ENCODE peak calls at places on chromosomes 1 and 21, in ten cellular contexts. P is suprapubic skin, U is K562, G is BE2C, Z is ascending aorta, Y is astrocyte, X is psoas muscle, O is IMR-90, S is upper lobe of left lung, D is neural progenitor cell. K is an unnamed sample.

GRCh38 chr1:59044535-59045121 is 252.3 kb upstream of the FGGY start:
- DNase-seq in P (no peak), U (no peak), G (no peak), Z (no peak), Y (no peak), X (no peak), O (peak; percentile 34), S (no peak), D (no peak), K (no peak)

GRCh38 chr1:23759277-23759676 is 16.0 kb downstream of the ELOA start:
- DNase-seq in P (no peak), U (no peak), G (no peak), Z (no peak), Y (no peak), X (no peak), O (peak; percentile 52), S (no peak), D (no peak), K (no peak)

GRCh38 chr1:221074325-221074724 is 195.1 kb downstream of the HLX start:
- DNase-seq in P (no peak), U (no peak), G (no peak), Z (no peak), Y (no peak), X (no peak), O (peak; percentile 17), S (no peak), D (no peak), K (no peak)

GRCh38 chr1:119873166-119874025 is 22.9 kb downstream of the ADAM30 start:
- DNase-seq in P (no peak), U (no peak), G (no peak), Z (no peak), Y (peak; percentile 96), X (no peak), O (peak; percentile 86), S (no peak), D (no peak), K (no peak)

GRCh38 chr1:145963218-145964019 is 956 bp downstream of the ANKRD34A start:
- DNase-seq in P (no peak), U (no peak), G (no peak), Z (no peak), Y (peak; percentile 70), X (no peak), O (peak; percentile 85), S (no peak), D (no peak), K (no peak)

GRCh38 chr1:212688338-212689047 is 11.1 kb downstream of the BATF3 start:
- DNase-seq in P (no peak), U (no peak), G (no peak), Z (no peak), Y (no peak), X (no peak), O (peak; percentile 59), S (no peak), D (no peak), K (no peak)

GRCh38 chr1:226602186-226603029 is 53.8 kb downstream of the STUM start:
- DNase-seq in P (peak; percentile 89), U (no peak), G (no peak), Z (no peak), Y (peak; percentile 30), X (peak; percentile 72), O (peak; percentile 78), S (no peak), D (no peak), K (peak; percentile 66)

GRCh38 chr1:89608627-89609338 is 24.1 kb upstream of the LRRC8C start:
- DNase-seq in P (no peak), U (no peak), G (no peak), Z (no peak), Y (no peak), X (no peak), O (no peak), S (no peak), D (no peak), K (no peak)

GRCh38 chr1:60972841-60973364 is 109.5 kb upstream of the NFIA start:
- DNase-seq in P (no peak), U (peak; percentile 43), G (no peak), Z (no peak), Y (peak; percentile 86), X (no peak), O (peak; percentile 76), S (no peak), D (no peak), K (no peak)

GRCh38 chr1:164767257-164768044 is 208.5 kb downstream of the PBX1 start:
- DNase-seq in P (no peak), U (no peak), G (no peak), Z (no peak), Y (peak; percentile 98), X (no peak), O (peak; percentile 98), S (no peak), D (no peak), K (no peak)
- H3K4me1 ChIP-seq in P (peaks cover 39% of the 10 kb centered on the region), U (peaks cover 4% of the 10 kb centered on the region), G (peaks cover 8% of the 10 kb centered on the region), Z (no peaks in the 10 kb centered on the region), Y (peaks cover 59% of the 10 kb centered on the region), X (peaks cover 34% of the 10 kb centered on the region), O (peaks cover 36% of the 10 kb centered on the region), S (peaks cover 20% of the 10 kb centered on the region), D (peaks cover 16% of the 10 kb centered on the region), K (peaks cover 79% of the 10 kb centered on the region)

DNA sequence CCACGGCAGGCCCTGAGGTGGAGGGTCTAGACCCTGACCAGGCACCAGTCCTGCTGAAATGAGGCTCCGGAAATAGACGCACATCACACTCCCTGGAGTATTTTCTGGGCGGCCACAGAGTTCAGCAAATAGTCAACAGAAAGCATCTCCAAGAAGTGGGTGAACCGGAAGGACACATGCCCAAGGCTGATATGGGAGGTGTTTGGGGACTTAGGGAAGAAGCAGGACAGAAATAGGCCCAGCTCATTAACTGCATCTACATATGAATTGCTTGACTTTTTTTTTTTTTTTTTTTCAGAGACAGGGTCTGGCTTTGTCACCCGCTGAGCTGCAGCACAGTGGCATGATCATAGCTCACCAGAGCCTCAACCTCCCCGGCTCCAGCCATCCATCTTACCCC is 36.5 kb upstream of the GPR157 start:
- DNase-seq in P (no peak), U (no peak), G (no peak), Z (no peak), Y (no peak), X (no peak), O (no peak), S (no peak), D (no peak), K (no peak)
- TF ChIP-seq CTCF in P (no peak), U (no peak), G (no peak), Z (no peak), Y (no peak), X (no peak), O (no peak), S (no peak), D (no peak), K (no peak)

GRCh38 chr1:228464487-228464983 is 22.6 kb upstream of the RNF187 start:
- DNase-seq in P (peak; percentile 76), U (no peak), G (peak; percentile 92), Z (no peak), Y (peak; percentile 69), X (peak; percentile 64), O (peak; percentile 81), S (peak; percentile 52), D (peak; percentile 96), K (peak; percentile 57)
- H3K27me3 ChIP-seq in P (peaks cover 93% of the 10 kb centered on the region), U (peaks cover 2% of the 10 kb centered on the region), G (no peaks in the 10 kb centered on the region), Z (peaks cover 1% of the 10 kb centered on the region), Y (peaks cover 59% of the 10 kb centered on the region), X (peaks cover 7% of the 10 kb centered on the region), O (peaks cover 26% of the 10 kb centered on the region), S (no peaks in the 10 kb centered on the region), D (peaks cover 98% of the 10 kb centered on the region), K (peaks cover 100% of the 10 kb centered on the region)

GRCh38 chr1:9659328-9659727 is 7.8 kb downstream of the PIK3CD start:
- DNase-seq in P (no peak), U (no peak), G (no peak), Z (no peak), Y (peak; percentile 74), X (no peak), O (peak; percentile 89), S (no peak), D (no peak), K (no peak)
- H3K4me1 ChIP-seq in P (no peaks in the 10 kb centered on the region), U (peaks cover 42% of the 10 kb centered on the region), G (no peaks in the 10 kb centered on the region), Z (no peaks in the 10 kb centered on the region), Y (no peaks in the 10 kb centered on the region), X (no peaks in the 10 kb centered on the region), O (peaks cover 5% of the 10 kb centered on the region), S (no peaks in the 10 kb centered on the region), D (no peaks in the 10 kb centered on the region), K (no peaks in the 10 kb centered on the region)

GRCh38 chr21:27695246-27695645 is 728.4 kb upstream of the ADAMTS5 start:
- DNase-seq in P (no peak), U (no peak), G (no peak), Z (no peak), Y (no peak), X (no peak), O (no peak), S (no peak), D (no peak), K (no peak)

GRCh38 chr21:27688773-27689172 is 721.9 kb upstream of the ADAMTS5 start:
- DNase-seq in P (no peak), U (no peak), G (no peak), Z (no peak), Y (no peak), X (no peak), O (no peak), S (no peak), D (no peak), K (no peak)

GRCh38 chr21:27693376-27693775 is 726.5 kb upstream of the ADAMTS5 start:
- DNase-seq in P (no peak), U (no peak), G (no peak), Z (no peak), Y (peak; percentile 16), X (no peak), O (peak; percentile 73), S (no peak), D (no peak), K (no peak)

DNA sequence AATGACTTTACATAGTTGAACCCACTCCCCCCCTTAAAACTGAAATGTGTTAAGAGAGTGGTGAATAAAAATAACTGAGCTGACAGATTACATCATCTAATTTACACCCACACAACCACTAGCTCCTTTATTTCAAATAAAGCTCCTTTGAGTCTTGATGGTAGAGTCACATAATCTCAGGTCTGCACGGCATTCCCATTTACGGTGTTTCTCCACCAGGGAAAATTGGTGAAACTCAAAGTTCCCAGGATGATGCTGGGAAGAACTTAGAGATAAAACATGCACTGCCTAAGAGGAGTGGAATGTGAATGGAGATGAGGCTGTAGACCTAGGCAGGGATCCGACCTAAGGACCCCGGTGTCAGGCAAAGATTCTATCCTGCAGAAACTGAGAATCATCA is 727.8 kb upstream of the ADAMTS5 start:
- DNase-seq in P (no peak), U (no peak), G (no peak), Z (no peak), Y (no peak), X (no peak), O (no peak), S (no peak), D (no peak), K (no peak)
- TF ChIP-seq CTCF in P (no peak), U (no peak), G (no peak), Z (no peak), Y (no peak), X (no peak), O (no peak), S (no peak), D (no peak), K (no peak)

DNA sequence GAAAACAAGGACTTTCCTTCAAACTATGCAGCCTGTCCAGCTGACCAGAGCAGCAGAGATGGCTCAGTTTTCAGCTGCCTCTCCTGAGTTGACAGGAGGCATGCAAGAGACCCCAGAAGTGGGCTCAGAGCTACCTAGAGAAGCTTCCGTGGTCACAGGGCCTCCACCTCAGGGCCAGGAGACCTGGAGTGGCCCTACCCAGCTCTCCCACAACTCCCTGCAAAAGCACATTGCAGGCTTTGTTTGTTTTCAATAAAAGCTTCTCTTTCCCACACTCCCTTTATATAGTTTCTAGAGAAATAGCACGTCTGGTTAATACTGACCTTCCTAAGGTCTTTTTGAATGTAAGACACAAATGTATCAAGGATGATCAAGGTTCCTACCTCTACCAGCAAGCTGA is 40.1 kb downstream of the RRAGC start:
- DNase-seq in P (no peak), U (no peak), G (no peak), Z (no peak), Y (no peak), X (no peak), O (no peak), S (no peak), D (no peak), K (no peak)
- H3K27me3 ChIP-seq in P (peaks cover 68% of the 10 kb centered on the region), U (no peaks in the 10 kb centered on the region), G (peaks cover 8% of the 10 kb centered on the region), Z (peaks cover 19% of the 10 kb centered on the region), Y (peaks cover 60% of the 10 kb centered on the region), X (no peaks in the 10 kb centered on the region), O (peaks cover 76% of the 10 kb centered on the region), S (no peaks in the 10 kb centered on the region), D (peaks cover 62% of the 10 kb centered on the region), K (peaks cover 90% of the 10 kb centered on the region)

K was measured in left ventricle myocardium inferior.